ENCODE peak calls at places on chromosomes 2 and 18, in four cellular contexts. One of them, this sample, is unnamed.

GRCh38 chr2:18749912-18750526 is 160.7 kb upstream of the NT5C1B start:
- DNase-seq in astrocyte: peak
- DNase-seq in IMR-90: peak
- DNase-seq in fibroblast of lung: peak
- DNase-seq in this sample: peak

GRCh38 chr2:102942098-102942497 is 180.3 kb downstream of the TMEM182 start:
- DNase-seq in IMR-90: no peak
- DNase-seq in fibroblast of lung: no peak
- DNase-seq in astrocyte: no peak
- DNase-seq in this sample: no peak

GRCh38 chr2:68537872-68538271 is 70.5 kb downstream of the APLF start:
- DNase-seq in IMR-90: peak
- DNase-seq in fibroblast of lung: no peak
- DNase-seq in astrocyte: no peak
- DNase-seq in this sample: peak

GRCh38 chr2:64331430-64331700 is 122.6 kb upstream of the LGALSL start:
- DNase-seq in astrocyte: no peak
- DNase-seq in fibroblast of lung: no peak
- DNase-seq in IMR-90: no peak
- DNase-seq in this sample: no peak

GRCh38 chr2:234258562-234259141 is 208.2 kb downstream of the SPP2 start:
- DNase-seq in astrocyte: peak
- DNase-seq in fibroblast of lung: no peak
- DNase-seq in IMR-90: peak
- DNase-seq in this sample: peak

GRCh38 chr18:62788891-62789290 is 73.5 kb downstream of the PHLPP1 start:
- DNase-seq in IMR-90: no peak
- DNase-seq in astrocyte: peak
- DNase-seq in fibroblast of lung: no peak
- DNase-seq in this sample: no peak

GRCh38 chr2:154813636-154814035 is 115.1 kb downstream of the KCNJ3 start:
- DNase-seq in astrocyte: no peak
- DNase-seq in IMR-90: no peak
- DNase-seq in fibroblast of lung: no peak
- DNase-seq in this sample: no peak

GRCh38 chr2:240818293-240818542 is 1.8 kb downstream of the KIF1A start:
- DNase-seq in astrocyte: no peak
- DNase-seq in IMR-90: no peak
- DNase-seq in fibroblast of lung: no peak
- DNase-seq in this sample: no peak

GRCh38 chr2:174688079-174688478 is 76.2 kb downstream of the CHRNA1 start:
- DNase-seq in fibroblast of lung: peak
- DNase-seq in IMR-90: peak
- DNase-seq in astrocyte: no peak
- DNase-seq in this sample: peak

GRCh38 chr18:28398491-28398890 is 221.6 kb upstream of the CDH2 start:
- DNase-seq in astrocyte: no peak
- DNase-seq in fibroblast of lung: no peak
- DNase-seq in IMR-90: no peak
- DNase-seq in this sample: no peak
- H3K27ac ChIP-seq in astrocyte: no peak
- H3K27ac ChIP-seq in fibroblast of lung: no peak
- H3K27ac ChIP-seq in IMR-90: no peak
- H3K27ac ChIP-seq in this sample: no peak

GRCh38 chr18:3624546-3624817 is 174.5 kb downstream of the TGIF1 start:
- DNase-seq in IMR-90: no peak
- DNase-seq in astrocyte: no peak
- DNase-seq in fibroblast of lung: no peak
- DNase-seq in this sample: no peak
- H3K4me2 ChIP-seq in IMR-90: peak
- H3K4me2 ChIP-seq in astrocyte: peak
- H3K4me2 ChIP-seq in fibroblast of lung: peak
- H3K4me2 ChIP-seq in this sample: peak

GRCh38 chr2:160390544-160391258 is 102.9 kb downstream of the RBMS1 start:
- DNase-seq in astrocyte: peak
- DNase-seq in fibroblast of lung: peak
- DNase-seq in IMR-90: peak
- DNase-seq in this sample: peak

GRCh38 chr2:160384791-160385190 is 108.8 kb downstream of the RBMS1 start:
- DNase-seq in fibroblast of lung: no peak
- DNase-seq in IMR-90: no peak
- DNase-seq in astrocyte: no peak
- DNase-seq in this sample: no peak

GRCh38 chr2:160389875-160390274 is 103.7 kb downstream of the RBMS1 start:
- DNase-seq in fibroblast of lung: peak
- DNase-seq in astrocyte: peak
- DNase-seq in IMR-90: peak
- DNase-seq in this sample: peak

GRCh38 chr2:160388464-160389263 is 104.9 kb downstream of the RBMS1 start:
- DNase-seq in fibroblast of lung: no peak
- DNase-seq in IMR-90: no peak
- DNase-seq in astrocyte: no peak
- DNase-seq in this sample: peak

DNA sequence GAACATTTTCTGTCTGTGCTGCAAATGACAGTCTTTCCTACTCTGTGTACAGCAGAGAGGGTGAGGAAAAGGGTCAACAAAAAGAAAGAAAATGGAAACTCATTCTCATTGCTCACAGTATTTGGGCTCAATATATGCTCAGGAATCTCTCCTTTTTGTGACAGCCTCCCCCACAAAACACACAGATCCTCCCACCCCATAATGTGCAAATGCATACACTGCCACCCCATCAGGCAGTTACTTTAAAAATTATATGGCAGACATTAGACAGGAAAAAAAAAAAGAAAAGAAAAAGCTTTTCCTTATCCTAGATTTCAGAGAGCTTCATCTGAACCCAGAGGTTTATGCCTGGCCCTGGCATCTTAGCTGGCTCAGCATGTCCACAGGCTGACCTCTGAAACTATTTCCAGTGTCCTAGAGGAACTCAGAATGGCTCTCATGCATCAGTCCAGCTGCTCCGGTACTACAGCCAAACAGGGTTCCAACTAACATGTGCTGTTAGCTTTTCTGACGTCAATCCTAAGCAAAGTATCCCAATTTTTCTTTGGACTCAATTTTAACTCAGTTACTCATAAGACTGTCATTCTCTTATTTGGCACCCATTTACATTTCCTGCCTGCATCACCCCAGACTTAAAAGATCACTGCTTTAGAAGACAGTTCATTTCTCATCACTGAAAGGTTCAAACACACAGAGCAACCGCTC is 105.9 kb downstream of the RBMS1 start:
- DNase-seq in fibroblast of lung: peak
- DNase-seq in IMR-90: peak
- DNase-seq in astrocyte: peak
- DNase-seq in this sample: peak
- H3K27ac ChIP-seq in fibroblast of lung: peak
- H3K27ac ChIP-seq in IMR-90: peak
- H3K27ac ChIP-seq in astrocyte: peak
- H3K27ac ChIP-seq in this sample: peak

DNA sequence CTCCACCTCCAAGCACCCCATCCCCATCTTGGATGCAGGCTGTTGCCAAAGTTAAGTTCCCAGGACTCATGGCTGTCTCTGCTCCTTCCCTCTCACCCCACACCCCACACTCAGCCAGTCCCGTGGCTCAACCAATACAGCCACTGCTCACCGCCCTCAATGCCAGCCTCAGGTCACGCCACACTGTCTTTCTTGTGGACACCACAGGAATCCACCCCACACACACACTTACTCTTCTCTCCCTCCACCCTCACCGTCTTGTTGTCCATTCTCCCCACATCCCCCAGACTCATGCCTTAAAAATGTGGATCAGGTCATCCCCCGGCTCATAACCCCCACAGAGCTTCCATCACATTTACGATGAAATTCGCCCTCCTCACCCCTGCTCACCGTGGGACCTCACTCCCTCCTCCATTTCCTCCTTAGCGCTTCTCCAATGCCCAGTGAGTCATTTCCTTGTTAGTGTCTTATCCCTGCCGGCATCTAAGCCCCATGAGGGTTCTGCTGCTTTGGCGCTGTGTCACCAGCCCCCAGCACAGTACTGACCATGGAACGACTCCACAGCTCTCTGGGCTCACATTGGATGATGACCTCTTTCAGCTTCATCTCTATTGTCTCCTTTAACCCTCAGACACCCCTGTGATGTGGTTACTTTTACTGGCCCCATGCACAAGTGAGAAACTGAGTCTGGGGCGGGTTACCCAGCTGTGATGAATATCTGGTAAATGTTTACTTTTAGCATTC is 13.8 kb downstream of the MLPH start:
- DNase-seq in IMR-90: peak
- DNase-seq in astrocyte: peak
- DNase-seq in fibroblast of lung: peak
- DNase-seq in this sample: peak
- H3K4me2 ChIP-seq in IMR-90: peak
- H3K4me2 ChIP-seq in astrocyte: peak
- H3K4me2 ChIP-seq in fibroblast of lung: peak
- H3K4me2 ChIP-seq in this sample: peak